ENCODE peak calls at places on chromosomes 6 and 20, in four cellular contexts. H is HepG2, B is GM12878, K is K562. Z is an unnamed sample.

GRCh38 chr6:137496392-137496767 is 2.2 kb upstream of the OLIG3 start:
- DNase-seq in H (no peak), B (no peak), K (no peak), Z (peak)

GRCh38 chr20:63101781-63102719 is 95.3 kb upstream of the BHLHE23 start:
- DNase-seq in H (no peak), B (no peak), K (no peak), Z (peak)

GRCh38 chr20:46040902-46041535 is 12.0 kb downstream of the SLC12A5 start:
- DNase-seq in H (peak), B (no peak), K (peak), Z (peak)

GRCh38 chr6:72457738-72458137 is 164.1 kb upstream of the KCNQ5 start:
- DNase-seq in H (no peak), B (no peak), K (no peak), Z (no peak)

GRCh38 chr6:80690611-80691090 is 584.2 kb downstream of the BCKDHB start:
- DNase-seq in H (no peak), B (no peak), K (no peak), Z (no peak)

GRCh38 chr6:34518669-34519365 is 37.3 kb downstream of the SPDEF start:
- DNase-seq in H (no peak), B (no peak), K (no peak), Z (no peak)

GRCh38 chr6:34447915-34448314 is 18.0 kb upstream of the PACSIN1 start:
- DNase-seq in H (no peak), B (no peak), K (peak), Z (peak)

GRCh38 chr6:161303628-161304340 is 29.9 kb upstream of the AGPAT4 start:
- DNase-seq in H (no peak), B (no peak), K (no peak), Z (no peak)

GRCh38 chr6:24522090-24522820 is 27.5 kb downstream of the ALDH5A1 start:
- DNase-seq in H (no peak), B (peak), K (no peak), Z (no peak)

GRCh38 chr6:155850408-155850841 is 394.8 kb upstream of the NOX3 start:
- DNase-seq in H (no peak), B (no peak), K (no peak), Z (no peak)

GRCh38 chr6:11810039-11810541 is 31.5 kb upstream of the ADTRP start:
- DNase-seq in H (no peak), B (no peak), K (peak), Z (no peak)

GRCh38 chr20:37378785-37379598 is 33.1 kb downstream of the SRC start:
- DNase-seq in H (no peak), B (no peak), K (peak), Z (no peak)

GRCh38 chr6:139161817-139162284 is 27.0 kb downstream of the HECA start:
- DNase-seq in H (no peak), B (peak), K (no peak), Z (no peak)

GRCh38 chr6:40754481-40755045 is 167.4 kb upstream of the LRFN2 start:
- DNase-seq in H (no peak), B (no peak), K (no peak), Z (peak)

GRCh38 chr6:40755046-40755681 is 168.0 kb upstream of the LRFN2 start:
- DNase-seq in H (no peak), B (no peak), K (no peak), Z (no peak)

GRCh38 chr6:40753939-40754448 is 166.8 kb upstream of the LRFN2 start:
- DNase-seq in H (no peak), B (no peak), K (no peak), Z (no peak)

GRCh38 chr6:40755749-40756452 is 168.7 kb upstream of the LRFN2 start:
- DNase-seq in H (no peak), B (peak), K (no peak), Z (no peak)

GRCh38 chr6:40753048-40753447 is 165.9 kb upstream of the LRFN2 start:
- DNase-seq in H (no peak), B (no peak), K (no peak), Z (no peak)
- TF ChIP-seq MAX in H (no peak), B (no peak), K (no peak), Z (no peak)

GRCh38 chr20:17735959-17736621 is 36.3 kb downstream of the BANF2 start:
- DNase-seq in H (no peak), B (no peak), K (no peak), Z (no peak)
- TF ChIP-seq ETV6 in H (no peak), B (no peak), K (no peak), Z (no peak)

GRCh38 chr6:56343295-56343694 is 95.9 kb upstream of the COL21A1 start:
- DNase-seq in H (no peak), B (no peak), K (no peak), Z (no peak)

GRCh38 chr6:56348578-56348977 is 101.2 kb upstream of the COL21A1 start:
- DNase-seq in H (no peak), B (no peak), K (no peak), Z (no peak)

GRCh38 chr6:56347526-56347925 is 100.1 kb upstream of the COL21A1 start:
- DNase-seq in H (no peak), B (no peak), K (no peak), Z (no peak)

GRCh38 chr6:56346958-56347357 is 99.6 kb upstream of the COL21A1 start:
- DNase-seq in H (no peak), B (no peak), K (no peak), Z (peak)

DNA sequence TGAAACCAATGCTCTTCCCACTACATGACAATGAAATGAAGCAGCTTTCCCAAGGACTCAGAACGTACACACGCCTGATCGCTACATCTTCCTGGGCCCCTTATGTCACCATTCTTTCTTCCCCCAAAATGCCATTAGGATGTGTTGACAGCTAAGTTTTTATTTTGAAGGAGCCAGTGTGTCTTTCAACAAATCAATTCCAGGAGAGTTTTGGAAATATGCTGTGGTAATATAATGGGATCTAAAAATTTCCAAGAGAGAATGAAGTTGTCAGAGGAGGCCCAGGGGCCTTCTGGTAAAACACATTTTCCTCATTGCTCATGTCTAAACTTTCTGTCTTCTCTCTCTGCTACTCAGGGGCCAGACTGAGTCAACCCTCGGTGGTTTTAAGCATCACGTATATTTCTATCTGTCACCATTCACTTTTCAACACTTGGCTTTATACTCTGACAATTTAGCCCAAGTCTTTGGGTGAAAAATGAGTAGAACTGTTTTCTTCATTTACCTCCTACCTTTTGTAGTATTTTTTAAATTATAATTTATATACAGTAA is 98.2 kb upstream of the COL21A1 start:
- DNase-seq in H (no peak), B (no peak), K (no peak), Z (no peak)
- TF ChIP-seq MAX in H (no peak), B (no peak), K (no peak), Z (no peak)

DNA sequence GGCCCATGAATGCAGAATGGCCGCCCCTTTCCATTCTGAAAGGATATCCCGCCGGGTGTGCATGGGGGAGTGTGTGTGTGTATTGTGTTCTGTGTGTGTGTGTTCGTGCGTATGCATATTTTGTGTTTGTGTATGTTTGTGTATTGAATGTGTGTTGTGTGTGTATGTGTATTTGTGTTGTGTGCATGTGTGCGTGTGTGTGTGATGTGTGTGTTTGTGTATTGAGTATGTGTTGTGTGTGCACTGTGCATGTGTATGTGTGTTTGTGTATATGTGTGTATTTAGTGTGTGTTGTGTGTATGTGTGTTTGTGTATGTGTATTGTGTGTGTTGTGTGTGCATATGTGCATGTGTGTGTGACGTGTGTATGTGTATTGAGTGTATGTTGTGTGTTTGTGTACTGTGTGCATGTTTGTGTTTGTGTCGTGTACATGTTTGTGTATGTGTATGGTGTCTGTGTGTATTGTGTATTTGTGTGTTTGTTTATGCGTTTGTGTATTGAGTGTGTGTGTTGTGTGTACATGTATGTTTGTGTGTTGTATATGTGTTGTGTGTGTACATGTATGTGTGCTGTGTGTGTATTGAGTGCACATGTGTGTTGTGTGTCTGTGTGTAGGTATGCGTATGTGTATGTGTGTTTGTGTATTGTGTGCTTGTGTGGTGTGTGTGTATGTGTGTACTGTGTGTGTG is 226.3 kb downstream of the TAF4 start:
- DNase-seq in H (no peak), B (no peak), K (no peak), Z (no peak)
- TF ChIP-seq ETV6 in H (no peak), B (no peak), K (no peak), Z (no peak)

DNA sequence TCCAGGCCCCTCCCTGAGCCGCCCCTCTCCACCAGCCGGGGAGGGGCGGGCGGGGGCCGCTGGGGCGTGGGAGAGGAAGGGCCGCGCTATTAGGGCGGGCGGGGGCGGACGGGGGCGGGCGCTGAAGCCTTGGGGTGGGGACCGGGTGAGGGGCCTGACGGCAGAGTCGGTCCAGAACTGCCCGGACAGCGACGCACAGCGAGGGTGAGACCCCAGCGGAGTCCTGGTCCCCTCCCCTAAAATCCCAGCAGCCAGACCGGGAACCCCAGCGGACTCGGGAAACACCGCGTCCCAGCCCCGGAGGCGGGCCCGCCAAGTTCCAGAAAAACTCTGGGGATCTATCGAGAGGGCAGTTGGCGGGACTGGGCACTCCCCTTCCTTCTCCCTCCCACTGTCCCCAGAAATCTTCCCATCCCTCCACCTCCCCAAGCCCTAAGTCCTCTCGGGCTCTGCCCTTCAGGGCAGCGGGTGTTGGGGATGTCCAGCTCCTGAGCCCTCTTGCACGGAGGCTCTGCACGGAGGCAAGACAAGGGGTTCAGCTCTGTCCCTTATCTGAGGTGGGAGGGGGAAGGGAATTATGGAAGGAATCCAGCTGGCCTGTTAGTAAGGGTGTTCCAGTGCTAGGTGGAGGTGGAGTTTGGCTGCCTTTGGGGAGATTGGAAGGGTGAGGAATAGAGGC is at the start of gene PRICKLE4:
- DNase-seq in H (no peak), B (no peak), K (peak), Z (peak)
- TF ChIP-seq MAX in H (no peak), B (no peak), K (no peak), Z (peak)

GRCh38 chr20:3543901-3544507 is 73.2 kb downstream of the ATRN start:
- DNase-seq in H (peak), B (no peak), K (no peak), Z (no peak)
- TF ChIP-seq ETV6 in H (no peak), B (no peak), K (no peak), Z (no peak)

DNA sequence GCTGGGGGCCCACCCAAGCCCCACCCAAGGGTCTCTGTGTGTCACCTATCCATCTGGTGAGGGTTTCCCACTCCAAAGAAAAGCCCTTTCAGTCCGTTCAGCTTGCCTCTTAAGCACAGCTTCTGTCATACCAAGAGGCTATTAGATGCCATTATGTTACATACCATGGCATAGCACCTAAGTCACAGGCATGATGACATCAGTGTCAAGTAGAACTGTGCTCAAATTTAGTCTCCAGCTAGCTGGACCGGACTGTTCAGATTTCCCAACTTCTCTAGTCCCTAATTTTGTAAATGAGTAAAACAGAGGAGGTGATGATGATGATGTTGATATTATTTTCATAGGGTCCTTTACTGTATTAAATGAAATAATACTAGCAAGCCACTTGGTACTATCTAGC is 19.2 kb upstream of the PLEKHG1 start:
- DNase-seq in H (no peak), B (no peak), K (no peak), Z (no peak)
- TF ChIP-seq MAX in H (no peak), B (no peak), K (no peak), Z (no peak)

DNA sequence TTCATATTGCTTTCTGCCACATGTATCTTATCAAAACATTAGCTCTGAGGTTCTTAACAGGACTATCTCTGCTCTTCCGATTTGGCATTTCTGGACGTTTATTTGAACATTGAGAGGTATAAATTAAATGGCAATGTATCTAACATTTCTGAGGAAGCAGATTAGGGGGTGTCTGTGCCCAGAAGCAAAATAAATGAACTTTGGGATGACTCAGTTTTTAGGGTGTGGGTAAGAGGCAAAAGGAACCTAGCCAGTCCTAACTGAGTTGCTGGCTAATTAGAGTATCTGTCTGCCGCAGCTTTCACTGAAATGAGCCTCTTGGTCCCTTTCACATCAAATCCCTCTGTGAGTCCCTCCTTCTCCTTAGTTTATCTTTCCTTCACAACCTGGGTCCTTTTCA is 1.1 kb downstream of the RNF144B start:
- DNase-seq in H (no peak), B (no peak), K (no peak), Z (no peak)
- TF ChIP-seq ETV6 in H (no peak), B (no peak), K (no peak), Z (no peak)

GRCh38 chr6:111356551-111356950 is 126.5 kb downstream of the REV3L start:
- DNase-seq in H (peak), B (no peak), K (no peak), Z (no peak)

GRCh38 chr6:111357680-111358079 is 125.3 kb downstream of the REV3L start:
- DNase-seq in H (no peak), B (no peak), K (no peak), Z (no peak)

GRCh38 chr6:111358454-111358853 is 124.6 kb downstream of the REV3L start:
- DNase-seq in H (no peak), B (no peak), K (no peak), Z (no peak)

GRCh38 chr6:111367393-111368088 is 115.5 kb downstream of the REV3L start:
- DNase-seq in H (no peak), B (peak), K (no peak), Z (no peak)

DNA sequence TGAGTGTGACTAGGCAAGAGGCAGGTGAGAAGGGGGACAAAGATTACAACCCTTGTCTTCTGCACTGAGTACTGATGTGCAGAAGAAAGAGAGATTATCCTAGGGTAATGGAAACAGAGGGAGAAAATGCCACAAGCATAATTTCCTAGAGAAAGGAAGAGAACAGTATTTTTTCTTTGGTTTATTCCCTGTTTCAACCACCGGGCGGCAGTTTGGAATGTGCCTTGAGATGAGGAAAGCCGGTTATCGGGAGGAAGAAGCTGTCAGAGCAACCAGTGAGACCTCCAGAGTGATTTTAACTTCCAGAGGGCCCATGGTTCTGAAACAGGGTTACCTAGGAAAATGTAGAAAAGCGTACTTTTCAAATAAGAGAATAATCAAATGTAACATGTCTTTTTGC is 121.4 kb downstream of the REV3L start:
- DNase-seq in H (peak), B (no peak), K (peak), Z (peak)
- TF ChIP-seq MAX in H (no peak), B (no peak), K (no peak), Z (no peak)

GRCh38 chr20:62025394-62025793 is 40.3 kb downstream of the TAF4 start:
- DNase-seq in H (no peak), B (no peak), K (no peak), Z (no peak)
- TF ChIP-seq ETV6 in H (no peak), B (no peak), K (no peak), Z (no peak)

Z was measured in WTC11.